ENCODE peak calls at places on chromosome 7, in four cellular contexts. One of them, this sample, is unnamed. For H3K9me1, the result is how much of the 10 kb centered on the place peaks cover.

GRCh38 chr7:66740302-66740979 is at the start of gene RABGEF1:
- DNase-seq in endothelial cell of umbilical vein: peak
- DNase-seq in K562: peak
- DNase-seq in IMR-90: peak
- DNase-seq in this sample: peak

GRCh38 chr7:88456490-88456889 is 149.8 kb upstream of the STEAP4 start:
- DNase-seq in K562: no peak
- DNase-seq in endothelial cell of umbilical vein: no peak
- DNase-seq in IMR-90: no peak
- DNase-seq in this sample: no peak

GRCh38 chr7:70053421-70053820 is 455.1 kb downstream of the AUTS2 start:
- DNase-seq in K562: no peak
- DNase-seq in endothelial cell of umbilical vein: no peak
- DNase-seq in IMR-90: no peak
- DNase-seq in this sample: no peak

GRCh38 chr7:81638216-81638615 is 131.6 kb downstream of the HGF start:
- DNase-seq in IMR-90: peak
- DNase-seq in K562: no peak
- DNase-seq in endothelial cell of umbilical vein: peak
- DNase-seq in this sample: no peak

GRCh38 chr7:130544356-130544755 is 52.5 kb downstream of the MEST start:
- DNase-seq in IMR-90: no peak
- DNase-seq in endothelial cell of umbilical vein: no peak
- DNase-seq in K562: no peak
- DNase-seq in this sample: no peak

GRCh38 chr7:157612664-157613561 is 276.1 kb downstream of the DNAJB6 start:
- DNase-seq in K562: no peak
- DNase-seq in endothelial cell of umbilical vein: no peak
- DNase-seq in IMR-90: no peak
- DNase-seq in this sample: no peak

GRCh38 chr7:156095908-156096539 is 283.8 kb upstream of the SHH start:
- DNase-seq in endothelial cell of umbilical vein: no peak
- DNase-seq in IMR-90: no peak
- DNase-seq in K562: no peak
- DNase-seq in this sample: no peak

GRCh38 chr7:48089415-48089975 is 430 bp downstream of the UPP1 start:
- DNase-seq in IMR-90: no peak
- DNase-seq in K562: peak
- DNase-seq in endothelial cell of umbilical vein: no peak
- DNase-seq in this sample: no peak

GRCh38 chr7:76131872-76132271 is 69.8 kb upstream of the SRRM3 start:
- DNase-seq in IMR-90: no peak
- DNase-seq in endothelial cell of umbilical vein: no peak
- DNase-seq in K562: no peak
- DNase-seq in this sample: no peak

GRCh38 chr7:144834516-144835165 is 1.2 kb downstream of the TPK1 start:
- DNase-seq in K562: peak
- DNase-seq in endothelial cell of umbilical vein: no peak
- DNase-seq in IMR-90: no peak
- DNase-seq in this sample: no peak

GRCh38 chr7:155392726-155393570 is 65.0 kb upstream of the EN2 start:
- DNase-seq in K562: no peak
- DNase-seq in IMR-90: no peak
- DNase-seq in endothelial cell of umbilical vein: no peak
- DNase-seq in this sample: no peak

GRCh38 chr7:12729112-12729511 is 41.7 kb downstream of the ARL4A start:
- DNase-seq in endothelial cell of umbilical vein: peak
- DNase-seq in IMR-90: peak
- DNase-seq in K562: peak
- DNase-seq in this sample: no peak

GRCh38 chr7:80807166-80807900 is 111.5 kb downstream of the SEMA3C start:
- DNase-seq in IMR-90: peak
- DNase-seq in K562: no peak
- DNase-seq in endothelial cell of umbilical vein: no peak
- DNase-seq in this sample: no peak

GRCh38 chr7:74502216-74502891 is 48.6 kb downstream of the GTF2IRD1 start:
- DNase-seq in K562: no peak
- DNase-seq in IMR-90: no peak
- DNase-seq in endothelial cell of umbilical vein: no peak
- DNase-seq in this sample: no peak

GRCh38 chr7:123929107-123929506 is 4.1 kb downstream of the SPAM1 start:
- DNase-seq in K562: no peak
- DNase-seq in endothelial cell of umbilical vein: no peak
- DNase-seq in IMR-90: no peak
- DNase-seq in this sample: no peak

GRCh38 chr7:134279336-134279735 is 37.4 kb downstream of the SLC35B4 start:
- DNase-seq in K562: no peak
- DNase-seq in IMR-90: no peak
- DNase-seq in endothelial cell of umbilical vein: no peak
- DNase-seq in this sample: no peak

GRCh38 chr7:54944179-54944578 is 74.6 kb upstream of the EGFR start:
- DNase-seq in endothelial cell of umbilical vein: no peak
- DNase-seq in IMR-90: peak
- DNase-seq in K562: no peak
- DNase-seq in this sample: no peak

GRCh38 chr7:79420464-79420863 is 33.0 kb downstream of the MAGI2 start:
- DNase-seq in endothelial cell of umbilical vein: no peak
- DNase-seq in IMR-90: peak
- DNase-seq in K562: no peak
- DNase-seq in this sample: no peak

GRCh38 chr7:16754869-16755317 is 1.3 kb downstream of the TSPAN13 start:
- DNase-seq in K562: peak
- DNase-seq in IMR-90: no peak
- DNase-seq in endothelial cell of umbilical vein: no peak
- DNase-seq in this sample: no peak

GRCh38 chr7:132383962-132384361 is 192.3 kb downstream of the PLXNA4 start:
- DNase-seq in IMR-90: no peak
- DNase-seq in K562: no peak
- DNase-seq in endothelial cell of umbilical vein: no peak
- DNase-seq in this sample: no peak

GRCh38 chr7:155811560-155811894 is 736 bp downstream of the SHH start:
- DNase-seq in IMR-90: no peak
- DNase-seq in K562: no peak
- DNase-seq in endothelial cell of umbilical vein: no peak
- DNase-seq in this sample: no peak

GRCh38 chr7:69800495-69800894 is 202.2 kb downstream of the AUTS2 start:
- DNase-seq in IMR-90: no peak
- DNase-seq in K562: peak
- DNase-seq in endothelial cell of umbilical vein: no peak
- DNase-seq in this sample: no peak

GRCh38 chr7:55441668-55442305 is 76.7 kb downstream of the LANCL2 start:
- DNase-seq in endothelial cell of umbilical vein: no peak
- DNase-seq in IMR-90: peak
- DNase-seq in K562: no peak
- DNase-seq in this sample: no peak

GRCh38 chr7:46963719-46964118 is 618.2 kb downstream of the TNS3 start:
- DNase-seq in endothelial cell of umbilical vein: no peak
- DNase-seq in K562: no peak
- DNase-seq in IMR-90: no peak
- DNase-seq in this sample: no peak

GRCh38 chr7:91396-92158 is 100.8 kb upstream of the FAM20C start:
- DNase-seq in endothelial cell of umbilical vein: no peak
- DNase-seq in IMR-90: no peak
- DNase-seq in K562: no peak
- DNase-seq in this sample: no peak

GRCh38 chr7:37007731-37008130 is 283.4 kb upstream of the AOAH start:
- DNase-seq in IMR-90: no peak
- DNase-seq in K562: no peak
- DNase-seq in endothelial cell of umbilical vein: no peak
- DNase-seq in this sample: no peak

GRCh38 chr7:131829911-131830310 is 273.5 kb upstream of the PODXL start:
- DNase-seq in endothelial cell of umbilical vein: peak
- DNase-seq in K562: no peak
- DNase-seq in IMR-90: no peak
- DNase-seq in this sample: no peak

GRCh38 chr7:27178366-27178765 is 4.2 kb upstream of the HOXA10 start:
- DNase-seq in K562: no peak
- DNase-seq in IMR-90: no peak
- DNase-seq in endothelial cell of umbilical vein: peak
- DNase-seq in this sample: no peak

GRCh38 chr7:111762799-111763198 is 200.5 kb upstream of the IMMP2L start:
- DNase-seq in K562: no peak
- DNase-seq in IMR-90: no peak
- DNase-seq in endothelial cell of umbilical vein: no peak
- DNase-seq in this sample: no peak

GRCh38 chr7:43565786-43566185 is 17.1 kb upstream of the STK17A start:
- DNase-seq in IMR-90: peak
- DNase-seq in endothelial cell of umbilical vein: peak
- DNase-seq in K562: no peak
- DNase-seq in this sample: no peak

GRCh38 chr7:130226333-130226732 is 18.7 kb downstream of the SSMEM1 start:
- DNase-seq in endothelial cell of umbilical vein: no peak
- DNase-seq in IMR-90: no peak
- DNase-seq in K562: no peak
- DNase-seq in this sample: no peak

GRCh38 chr7:82105463-82105862 is 335.6 kb upstream of the HGF start:
- DNase-seq in K562: no peak
- DNase-seq in IMR-90: peak
- DNase-seq in endothelial cell of umbilical vein: peak
- DNase-seq in this sample: no peak

GRCh38 chr7:55409474-55410225 is 44.5 kb downstream of the LANCL2 start:
- DNase-seq in K562: peak
- DNase-seq in IMR-90: peak
- DNase-seq in endothelial cell of umbilical vein: no peak
- DNase-seq in this sample: no peak

GRCh38 chr7:33806284-33807157 is 98.8 kb upstream of the BMPER start:
- DNase-seq in K562: no peak
- DNase-seq in endothelial cell of umbilical vein: peak
- DNase-seq in IMR-90: peak
- DNase-seq in this sample: no peak

GRCh38 chr7:138491612-138492386 is 31.7 kb downstream of the TRIM24 start:
- DNase-seq in IMR-90: no peak
- DNase-seq in K562: no peak
- DNase-seq in endothelial cell of umbilical vein: no peak
- DNase-seq in this sample: no peak

GRCh38 chr7:139317954-139318505 is 23.1 kb upstream of the FMC1 start:
- DNase-seq in IMR-90: no peak
- DNase-seq in endothelial cell of umbilical vein: no peak
- DNase-seq in K562: no peak
- DNase-seq in this sample: no peak

DNA sequence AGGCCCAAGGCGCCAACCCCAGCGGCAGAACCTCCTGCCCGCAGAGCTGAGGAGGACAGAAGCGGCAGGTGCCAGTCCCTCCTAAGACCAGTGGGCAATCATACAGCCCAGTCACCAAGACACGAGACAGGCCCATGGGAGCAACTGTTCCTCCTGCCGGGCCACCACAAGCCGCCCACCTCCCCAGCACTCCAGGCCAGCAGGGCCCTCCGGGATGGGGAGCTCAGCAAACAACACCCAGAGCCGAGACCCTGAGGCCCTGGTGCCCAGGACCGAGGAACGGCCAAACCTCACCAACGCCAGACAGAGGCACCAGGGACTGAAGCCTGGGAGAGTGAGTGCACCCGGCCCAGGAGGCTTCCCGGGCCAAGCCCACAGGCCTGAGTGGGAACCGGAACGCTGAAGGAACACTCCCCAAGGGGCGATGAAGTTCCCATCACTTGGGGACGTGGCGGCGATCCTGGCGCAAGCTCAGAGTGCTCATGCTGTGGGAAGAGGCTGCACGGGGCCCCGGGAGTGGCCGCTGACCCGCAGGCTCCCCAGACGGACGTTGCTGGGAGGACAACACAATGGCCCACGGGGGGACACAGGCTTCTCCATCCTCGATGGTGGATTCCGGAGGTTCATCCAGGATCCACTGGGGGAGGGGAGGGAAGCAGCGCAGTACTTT is 35.1 kb downstream of the GPER1 start:
- DNase-seq in IMR-90: no peak
- DNase-seq in K562: no peak
- DNase-seq in endothelial cell of umbilical vein: no peak
- DNase-seq in this sample: no peak
- H3K9me1 ChIP-seq in IMR-90: under half
- H3K9me1 ChIP-seq in K562: under half
- H3K9me1 ChIP-seq in endothelial cell of umbilical vein: under half
- H3K9me1 ChIP-seq in this sample: under half

GRCh38 chr7:140618291-140618690 is 22.3 kb downstream of the DENND2A start:
- DNase-seq in IMR-90: no peak
- DNase-seq in endothelial cell of umbilical vein: no peak
- DNase-seq in K562: no peak
- DNase-seq in this sample: no peak

GRCh38 chr7:140617081-140617480 is 23.5 kb downstream of the DENND2A start:
- DNase-seq in K562: no peak
- DNase-seq in IMR-90: no peak
- DNase-seq in endothelial cell of umbilical vein: no peak
- DNase-seq in this sample: no peak

GRCh38 chr7:140619101-140619615 is 21.5 kb downstream of the DENND2A start:
- DNase-seq in IMR-90: no peak
- DNase-seq in K562: no peak
- DNase-seq in endothelial cell of umbilical vein: no peak
- DNase-seq in this sample: no peak

GRCh38 chr7:140611641-140612040 is 29.0 kb downstream of the DENND2A start:
- DNase-seq in K562: no peak
- DNase-seq in IMR-90: no peak
- DNase-seq in endothelial cell of umbilical vein: no peak
- DNase-seq in this sample: no peak

GRCh38 chr7:140616328-140616727 is 24.3 kb downstream of the DENND2A start:
- DNase-seq in K562: no peak
- DNase-seq in endothelial cell of umbilical vein: no peak
- DNase-seq in IMR-90: no peak
- DNase-seq in this sample: no peak
- H3K9me1 ChIP-seq in K562: under half
- H3K9me1 ChIP-seq in endothelial cell of umbilical vein: under half
- H3K9me1 ChIP-seq in IMR-90: under half
- H3K9me1 ChIP-seq in this sample: under half

DNA sequence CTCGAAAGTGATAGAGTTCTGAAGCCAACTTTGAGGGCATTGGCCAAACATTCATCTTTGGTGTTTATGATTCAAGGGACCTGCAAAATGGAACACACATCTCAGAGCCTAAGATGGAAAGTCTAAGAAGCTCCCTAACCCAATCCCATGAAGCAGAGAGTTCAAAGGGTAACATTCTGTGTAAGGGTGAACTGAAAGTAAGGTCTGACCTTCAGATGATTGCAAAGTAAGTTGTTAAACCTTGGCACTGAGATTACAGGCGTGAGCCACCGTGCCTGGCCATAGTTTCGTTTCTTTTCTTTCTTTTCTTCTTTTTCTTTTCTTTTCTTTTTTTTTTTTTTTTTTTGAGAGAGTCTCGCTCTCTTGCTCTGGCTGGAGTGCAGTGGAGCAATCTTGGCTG is 2.2 kb downstream of the ZNF212 start:
- DNase-seq in K562: no peak
- DNase-seq in IMR-90: no peak
- DNase-seq in endothelial cell of umbilical vein: no peak
- DNase-seq in this sample: no peak
- H3K9me1 ChIP-seq in K562: under half
- H3K9me1 ChIP-seq in IMR-90: under half
- H3K9me1 ChIP-seq in endothelial cell of umbilical vein: under half
- H3K9me1 ChIP-seq in this sample: under half

DNA sequence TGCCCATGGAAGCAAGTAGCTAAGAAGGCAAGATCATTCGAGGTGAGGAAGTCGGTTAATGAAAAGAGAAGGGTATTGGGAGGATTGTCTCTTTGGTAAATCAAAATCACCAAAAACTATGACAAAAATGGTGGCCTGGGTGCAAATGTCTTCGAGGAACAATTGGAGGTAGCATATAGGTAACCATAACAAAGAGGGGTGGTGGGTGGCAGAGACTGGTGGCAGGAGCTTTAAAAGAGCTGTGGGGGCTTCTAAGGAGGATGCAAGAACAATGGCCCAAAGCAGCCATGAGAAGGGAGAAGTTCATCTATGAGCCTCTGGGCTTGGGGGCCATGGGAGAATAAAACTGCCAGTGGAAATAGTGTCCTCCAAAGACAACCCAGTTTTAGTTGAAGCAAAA is 172.2 kb upstream of the PDE1C start:
- DNase-seq in IMR-90: no peak
- DNase-seq in K562: no peak
- DNase-seq in endothelial cell of umbilical vein: no peak
- DNase-seq in this sample: no peak
- H3K9me1 ChIP-seq in IMR-90: under half
- H3K9me1 ChIP-seq in K562: under half
- H3K9me1 ChIP-seq in endothelial cell of umbilical vein: under half
- H3K9me1 ChIP-seq in this sample: under half

This sample was measured in keratinocyte.